ENCODE peak calls at places on chromosomes 2 and 18, in six cellular contexts. U, D, Y, Z, C and G are unnamed samples.

GRCh38 chr2:111071480-111072143 is 49.1 kb upstream of the BCL2L11 start:
- DNase-seq in U (no peak), D (no peak), Y (peak; percentile 83), Z (no peak), C (no peak), G (peak; percentile 36)

GRCh38 chr2:119259296-119259860 is 35.7 kb downstream of the STEAP3 start:
- DNase-seq in U (peak; percentile 49), D (no peak), Y (no peak), Z (no peak), C (no peak), G (no peak)

GRCh38 chr2:215982465-215982875 is 30.9 kb downstream of the MREG start:
- DNase-seq in U (no peak), D (no peak), Y (peak; percentile 64), Z (peak; percentile 85), C (no peak), G (no peak)

GRCh38 chr2:102187191-102188150 is 648 bp downstream of the IL1RL2 start:
- DNase-seq in U (peak; percentile 16), D (no peak), Y (no peak), Z (no peak), C (no peak), G (no peak)

GRCh38 chr2:176612736-176613135 is 343.5 kb downstream of the MTX2 start:
- DNase-seq in U (no peak), D (no peak), Y (peak; percentile 66), Z (no peak), C (no peak), G (no peak)

GRCh38 chr18:73791081-73791480 is 356.6 kb downstream of the FBXO15 start:
- DNase-seq in U (no peak), D (no peak), Y (no peak), Z (no peak), C (no peak), G (no peak)

GRCh38 chr2:48530033-48530804 is at the start of gene STON1:
- DNase-seq in U (peak; percentile 8), D (no peak), Y (peak; percentile 29), Z (no peak), C (peak; percentile 38), G (no peak)

GRCh38 chr2:215370116-215370965 is 58.5 kb downstream of the ATIC start:
- DNase-seq in U (no peak), D (no peak), Y (no peak), Z (no peak), C (no peak), G (no peak)

GRCh38 chr2:239201884-239202283 is 198.9 kb downstream of the HDAC4 start:
- DNase-seq in U (no peak), D (peak; percentile 52), Y (no peak), Z (no peak), C (no peak), G (no peak)

GRCh38 chr2:218344090-218344754 is 12.4 kb upstream of the CATIP start:
- DNase-seq in U (no peak), D (no peak), Y (peak; percentile 34), Z (no peak), C (no peak), G (no peak)